ENCODE peak calls at places on chromosome 15, in seven cellular contexts. Q is SK-N-SH, Y is HepG2, W is HCT116, A is GM12878, V is K562, I is H1. X is an unnamed sample.

GRCh38 chr15:36501063-36501678 is 78.3 kb upstream of the CDIN1 start:
- DNase-seq in Q (peak), Y (peak), W (peak), A (peak), V (no peak), I (no peak), X (peak)

GRCh38 chr15:32994810-32995424 is 199.6 kb downstream of the FMN1 start:
- DNase-seq in Q (peak), Y (peak), W (peak), A (no peak), V (peak), I (no peak), X (peak)

GRCh38 chr15:39874890-39875549 is 45.0 kb downstream of the GPR176 start:
- DNase-seq in Q (peak), Y (peak), W (peak), A (no peak), V (no peak), I (no peak), X (peak)

GRCh38 chr15:62760506-62760905 is 282.0 kb upstream of the TPM1 start:
- DNase-seq in Q (no peak), Y (no peak), W (no peak), A (no peak), V (no peak), I (no peak), X (no peak)

GRCh38 chr15:25798207-25798931 is 64.8 kb downstream of the ATP10A start:
- DNase-seq in Q (peak), Y (no peak), W (no peak), A (no peak), V (no peak), I (no peak), X (no peak)

GRCh38 chr15:81152799-81153198 is 18.7 kb downstream of the CFAP161 start:
- DNase-seq in Q (no peak), Y (no peak), W (no peak), A (no peak), V (no peak), I (no peak), X (no peak)

GRCh38 chr15:39291690-39292089 is 289.2 kb upstream of the THBS1 start:
- DNase-seq in Q (no peak), Y (no peak), W (no peak), A (no peak), V (no peak), I (no peak), X (no peak)

GRCh38 chr15:63054985-63055384 is 12.4 kb downstream of the TPM1 start:
- DNase-seq in Q (peak), Y (no peak), W (no peak), A (no peak), V (no peak), I (no peak), X (no peak)

GRCh38 chr15:62186578-62186977 is 21.5 kb upstream of the C2CD4B start:
- DNase-seq in Q (no peak), Y (no peak), W (no peak), A (no peak), V (no peak), I (no peak), X (no peak)

GRCh38 chr15:75178171-75178937 is 23.3 kb upstream of the C15orf39 start:
- DNase-seq in Q (no peak), Y (peak), W (no peak), A (no peak), V (peak), I (no peak), X (peak)

GRCh38 chr15:63497642-63498100 is 6.7 kb upstream of the USP3 start:
- DNase-seq in Q (no peak), Y (no peak), W (no peak), A (no peak), V (no peak), I (no peak), X (no peak)

GRCh38 chr15:77107068-77107467 is 36.2 kb upstream of the TSPAN3 start:
- DNase-seq in Q (no peak), Y (no peak), W (no peak), A (no peak), V (no peak), I (no peak), X (no peak)

GRCh38 chr15:31212956-31213694 is 111.6 kb upstream of the TRPM1 start:
- DNase-seq in Q (no peak), Y (no peak), W (no peak), A (no peak), V (no peak), I (no peak), X (no peak)

GRCh38 chr15:94610069-94610863 is 378.9 kb downstream of the MCTP2 start:
- DNase-seq in Q (no peak), Y (no peak), W (no peak), A (peak), V (no peak), I (no peak), X (no peak)

GRCh38 chr15:77021803-77022381 is 27.0 kb downstream of the PSTPIP1 start:
- DNase-seq in Q (no peak), Y (no peak), W (no peak), A (no peak), V (no peak), I (no peak), X (no peak)

GRCh38 chr15:72113347-72114031 is 4.5 kb downstream of the MYO9A start:
- DNase-seq in Q (no peak), Y (no peak), W (no peak), A (no peak), V (no peak), I (no peak), X (no peak)

GRCh38 chr15:72758195-72758594 is 25.4 kb downstream of the ADPGK start:
- DNase-seq in Q (no peak), Y (no peak), W (no peak), A (no peak), V (no peak), I (peak), X (no peak)

GRCh38 chr15:59165726-59166125 is 40.9 kb upstream of the LDHAL6B start:
- DNase-seq in Q (no peak), Y (no peak), W (no peak), A (peak), V (no peak), I (no peak), X (peak)

GRCh38 chr15:84595660-84596059 is 5.1 kb upstream of the ZSCAN2 start:
- DNase-seq in Q (no peak), Y (no peak), W (no peak), A (no peak), V (no peak), I (no peak), X (no peak)

GRCh38 chr15:66595937-66596545 is 30.2 kb upstream of the LCTL start:
- DNase-seq in Q (no peak), Y (no peak), W (no peak), A (no peak), V (no peak), I (no peak), X (no peak)

GRCh38 chr15:58307313-58307961 is 124.4 kb upstream of the LIPC start:
- DNase-seq in Q (peak), Y (no peak), W (no peak), A (no peak), V (no peak), I (no peak), X (no peak)

GRCh38 chr15:82585072-82585471 is 44.8 kb upstream of the RPS17 start:
- DNase-seq in Q (no peak), Y (no peak), W (no peak), A (no peak), V (no peak), I (no peak), X (no peak)

GRCh38 chr15:101357333-101357732 is 62.3 kb upstream of the SNRPA1 start:
- DNase-seq in Q (no peak), Y (no peak), W (no peak), A (no peak), V (no peak), I (no peak), X (no peak)

GRCh38 chr15:88448991-88449461 is 18.2 kb downstream of the MRPL46 start:
- DNase-seq in Q (peak), Y (no peak), W (no peak), A (no peak), V (no peak), I (no peak), X (no peak)

GRCh38 chr15:47384316-47384715 is 333.0 kb upstream of the SEMA6D start:
- DNase-seq in Q (no peak), Y (no peak), W (no peak), A (no peak), V (no peak), I (peak), X (no peak)

DNA sequence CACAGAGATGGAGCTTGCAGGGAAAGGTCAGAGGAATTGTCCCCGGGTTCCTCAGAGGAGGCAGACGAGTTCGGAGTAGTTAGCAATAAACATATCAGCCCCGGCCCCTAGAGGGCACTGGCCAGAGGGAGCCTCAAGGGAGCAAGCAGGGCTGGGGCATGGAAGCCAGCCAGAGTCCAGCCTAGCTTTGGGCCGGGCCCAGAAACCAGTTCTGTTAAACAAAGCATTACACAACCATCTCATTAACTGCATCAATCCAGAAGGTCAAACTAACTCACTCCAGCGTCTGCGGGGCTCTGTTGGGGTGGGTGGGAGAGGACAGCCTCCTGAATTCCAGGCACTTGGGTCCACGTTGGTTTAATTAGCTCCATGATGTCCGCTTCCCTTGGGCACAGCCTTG is 41.0 kb upstream of the IREB2 start:
- DNase-seq in Q (no peak), Y (peak), W (no peak), A (no peak), V (peak), I (no peak), X (peak)
- TF ChIP-seq JUND in Q (no peak), Y (no peak), W (no peak), A (no peak), V (no peak), I (no peak), X (no peak)

GRCh38 chr15:48928877-48929538 is 34.7 kb downstream of the SHC4 start:
- DNase-seq in Q (no peak), Y (no peak), W (no peak), A (no peak), V (no peak), I (no peak), X (no peak)
- TF ChIP-seq JUND in Q (no peak), Y (no peak), W (no peak), A (no peak), V (peak), I (no peak), X (no peak)

GRCh38 chr15:27873825-27874224 is 225.3 kb downstream of the OCA2 start:
- DNase-seq in Q (no peak), Y (no peak), W (no peak), A (no peak), V (no peak), I (no peak), X (no peak)

GRCh38 chr15:27869697-27870281 is 229.3 kb downstream of the OCA2 start:
- DNase-seq in Q (no peak), Y (no peak), W (no peak), A (no peak), V (no peak), I (no peak), X (no peak)

GRCh38 chr15:27871078-27871695 is 227.9 kb downstream of the OCA2 start:
- DNase-seq in Q (no peak), Y (no peak), W (no peak), A (no peak), V (no peak), I (no peak), X (no peak)

GRCh38 chr15:27873039-27873438 is 226.1 kb downstream of the OCA2 start:
- DNase-seq in Q (no peak), Y (no peak), W (no peak), A (no peak), V (no peak), I (no peak), X (no peak)

GRCh38 chr15:27872355-27872754 is 226.8 kb downstream of the OCA2 start:
- DNase-seq in Q (no peak), Y (no peak), W (no peak), A (no peak), V (no peak), I (no peak), X (no peak)
- TF ChIP-seq JUND in Q (no peak), Y (no peak), W (no peak), A (no peak), V (no peak), I (no peak), X (no peak)

GRCh38 chr15:79006071-79006470 is 61.2 kb upstream of the CTSH start:
- DNase-seq in Q (no peak), Y (no peak), W (no peak), A (no peak), V (no peak), I (no peak), X (no peak)

GRCh38 chr15:79003896-79004295 is 59.0 kb upstream of the CTSH start:
- DNase-seq in Q (no peak), Y (no peak), W (no peak), A (no peak), V (no peak), I (no peak), X (no peak)

GRCh38 chr15:79004336-79004735 is 59.5 kb upstream of the CTSH start:
- DNase-seq in Q (no peak), Y (peak), W (peak), A (peak), V (peak), I (no peak), X (no peak)

GRCh38 chr15:79002631-79003030 is 57.8 kb upstream of the CTSH start:
- DNase-seq in Q (no peak), Y (no peak), W (no peak), A (no peak), V (no peak), I (no peak), X (no peak)

GRCh38 chr15:79003301-79003700 is 58.5 kb upstream of the CTSH start:
- DNase-seq in Q (no peak), Y (no peak), W (no peak), A (no peak), V (no peak), I (no peak), X (no peak)
- TF ChIP-seq JUND in Q (no peak), Y (no peak), W (no peak), A (no peak), V (no peak), I (no peak), X (no peak)

GRCh38 chr15:78766041-78766440 is 45.2 kb downstream of the ADAMTS7 start:
- DNase-seq in Q (no peak), Y (no peak), W (no peak), A (no peak), V (no peak), I (no peak), X (no peak)
- TF ChIP-seq JUND in Q (no peak), Y (no peak), W (no peak), A (no peak), V (no peak), I (no peak), X (no peak)

GRCh38 chr15:98967096-98967495 is 40.5 kb downstream of the PGPEP1L start:
- DNase-seq in Q (no peak), Y (no peak), W (no peak), A (no peak), V (no peak), I (no peak), X (no peak)
- TF ChIP-seq JUND in Q (no peak), Y (no peak), W (no peak), A (no peak), V (no peak), I (no peak), X (no peak)

GRCh38 chr15:70023064-70023768 is 74.5 kb downstream of the TLE3 start:
- DNase-seq in Q (no peak), Y (no peak), W (peak), A (peak), V (no peak), I (no peak), X (no peak)
- TF ChIP-seq JUND in Q (no peak), Y (no peak), W (no peak), A (no peak), V (no peak), I (no peak), X (no peak)

GRCh38 chr15:52760562-52760961 is 29.6 kb downstream of the ONECUT1 start:
- DNase-seq in Q (no peak), Y (no peak), W (no peak), A (no peak), V (no peak), I (no peak), X (no peak)

GRCh38 chr15:52759969-52760368 is 30.2 kb downstream of the ONECUT1 start:
- DNase-seq in Q (no peak), Y (no peak), W (no peak), A (no peak), V (no peak), I (no peak), X (no peak)

GRCh38 chr15:52765779-52766178 is 24.4 kb downstream of the ONECUT1 start:
- DNase-seq in Q (no peak), Y (peak), W (no peak), A (no peak), V (no peak), I (no peak), X (no peak)

GRCh38 chr15:52762621-52763020 is 27.5 kb downstream of the ONECUT1 start:
- DNase-seq in Q (no peak), Y (no peak), W (no peak), A (no peak), V (no peak), I (no peak), X (no peak)

GRCh38 chr15:52764731-52765130 is 25.4 kb downstream of the ONECUT1 start:
- DNase-seq in Q (no peak), Y (no peak), W (no peak), A (no peak), V (no peak), I (no peak), X (no peak)
- TF ChIP-seq JUND in Q (no peak), Y (no peak), W (no peak), A (no peak), V (no peak), I (no peak), X (no peak)

X was measured in T47D.